ENCODE peak calls at places on chromosomes 4 and X, in seven cellular contexts. C is COR-L47, T is Daoy, A is NB4, N is non-pigmented ciliary epithelial cell, E is AG09309, I is activated T-cell treated with anti-CD3 and anti-CD28 coated beads for 24 hours. J is an unnamed sample.

GRCh38 chr4:112448211-112448745 is 67.7 kb downstream of the NEUROG2 start:
- DNase-seq in C (no peak), T (no peak), A (no peak), N (peak), E (peak), I (no peak), J (peak)

GRCh38 chr4:48668254-48669017 is 111.6 kb downstream of the FRYL start:
- DNase-seq in C (no peak), T (no peak), A (no peak), N (no peak), E (no peak), I (no peak), J (no peak)

GRCh38 chr4:106264331-106264728 is 51.7 kb downstream of the TBCK start:
- DNase-seq in C (no peak), T (no peak), A (peak), N (no peak), E (no peak), I (no peak), J (peak)

GRCh38 chr4:126850286-126850685 is 782.5 kb upstream of the INTU start:
- DNase-seq in C (no peak), T (peak), A (peak), N (peak), E (peak), I (no peak), J (peak)

GRCh38 chrX:153818571-153819397 is 11.6 kb downstream of the PDZD4 start:
- DNase-seq in C (peak), T (peak), A (peak), N (no peak), E (no peak), I (peak), J (no peak)

GRCh38 chr4:7238300-7238960 is 46.1 kb downstream of the SORCS2 start:
- DNase-seq in C (no peak), T (no peak), A (peak), N (no peak), E (no peak), I (no peak), J (no peak)

GRCh38 chr4:1053080-1053661 is 41.7 kb downstream of the FGFRL1 start:
- DNase-seq in C (no peak), T (no peak), A (peak), N (no peak), E (peak), I (no peak), J (no peak)

GRCh38 chr4:153119626-153120025 is 84.6 kb upstream of the TRIM2 start:
- DNase-seq in C (no peak), T (no peak), A (no peak), N (no peak), E (no peak), I (no peak), J (no peak)

GRCh38 chrX:31508338-31508737 is 436.5 kb upstream of the FTHL17 start:
- DNase-seq in C (no peak), T (no peak), A (no peak), N (peak), E (no peak), I (no peak), J (peak)

J was measured in NCI-H226.